ENCODE peak calls at places on chromosomes 6 and 20, in nine cellular contexts. H, Q, K, O, J, L, R, U and I are unnamed samples.

GRCh38 chr6:148747493-148748160 is 797 bp downstream of the UST start:
- DNase-seq in H (peak), Q (peak), K (peak), O (peak), J (peak), L (peak), R (no peak), U (peak), I (peak)

GRCh38 chr6:3016473-3017280 is 17.0 kb downstream of the NQO2 start:
- DNase-seq in H (no peak), Q (no peak), K (no peak), O (no peak), J (no peak), L (no peak), R (no peak), U (no peak), I (no peak)

GRCh38 chr6:34598725-34599124 is 42.6 kb upstream of the SPDEF start:
- DNase-seq in H (no peak), Q (no peak), K (no peak), O (no peak), J (no peak), L (no peak), R (no peak), U (peak), I (peak)

GRCh38 chr20:47195573-47195972 is 160.9 kb downstream of the ZMYND8 start:
- DNase-seq in H (no peak), Q (no peak), K (no peak), O (no peak), J (no peak), L (no peak), R (no peak), U (no peak), I (no peak)

GRCh38 chr20:50251992-50252491 is 61.4 kb downstream of the CEBPB start:
- DNase-seq in H (no peak), Q (no peak), K (peak), O (no peak), J (no peak), L (no peak), R (no peak), U (no peak), I (no peak)

GRCh38 chr6:43271103-43271815 is 26.8 kb upstream of the SLC22A7 start:
- DNase-seq in H (no peak), Q (no peak), K (no peak), O (no peak), J (no peak), L (no peak), R (peak), U (no peak), I (no peak)

GRCh38 chr6:149766156-149766768 is 16.7 kb downstream of the PCMT1 start:
- DNase-seq in H (no peak), Q (no peak), K (peak), O (no peak), J (no peak), L (no peak), R (no peak), U (no peak), I (no peak)

GRCh38 chr20:24034820-24035219 is 46.2 kb upstream of the GGTLC1 start:
- DNase-seq in H (no peak), Q (no peak), K (no peak), O (no peak), J (no peak), L (no peak), R (no peak), U (no peak), I (no peak)

GRCh38 chr20:47740225-47741184 is 44.8 kb downstream of the SULF2 start:
- DNase-seq in H (peak), Q (no peak), K (no peak), O (no peak), J (peak), L (no peak), R (no peak), U (peak), I (no peak)

GRCh38 chr6:43725643-43726580 is 38.3 kb upstream of the MRPS18A start:
- DNase-seq in H (no peak), Q (no peak), K (no peak), O (no peak), J (no peak), L (no peak), R (no peak), U (no peak), I (no peak)

GRCh38 chr6:113047932-113048331 is 700.8 kb downstream of the RFPL4B start:
- DNase-seq in H (no peak), Q (no peak), K (peak), O (no peak), J (no peak), L (no peak), R (no peak), U (no peak), I (no peak)

GRCh38 chr6:5979650-5980427 is 26.9 kb downstream of the NRN1 start:
- DNase-seq in H (no peak), Q (no peak), K (peak), O (no peak), J (no peak), L (no peak), R (no peak), U (no peak), I (no peak)

GRCh38 chr6:153831350-153832078 is 207.5 kb upstream of the OPRM1 start:
- DNase-seq in H (no peak), Q (no peak), K (no peak), O (no peak), J (no peak), L (no peak), R (no peak), U (no peak), I (no peak)

GRCh38 chr6:18387061-18387721 is at the start of gene RNF144B:
- DNase-seq in H (peak), Q (peak), K (peak), O (peak), J (peak), L (peak), R (peak), U (peak), I (peak)

GRCh38 chr20:24764825-24765224 is 184.2 kb upstream of the CST7 start:
- DNase-seq in H (no peak), Q (no peak), K (no peak), O (no peak), J (no peak), L (peak), R (no peak), U (no peak), I (no peak)

GRCh38 chr20:5397418-5397817 is 80.7 kb upstream of the PROKR2 start:
- DNase-seq in H (no peak), Q (peak), K (peak), O (no peak), J (no peak), L (no peak), R (no peak), U (no peak), I (no peak)

GRCh38 chr6:13296536-13296997 is 31.8 kb downstream of the TBC1D7 start:
- DNase-seq in H (no peak), Q (no peak), K (no peak), O (no peak), J (no peak), L (no peak), R (peak), U (no peak), I (no peak)

GRCh38 chr6:111950661-111951426 is 77.6 kb upstream of the FYN start:
- DNase-seq in H (no peak), Q (no peak), K (no peak), O (no peak), J (peak), L (no peak), R (no peak), U (peak), I (no peak)

GRCh38 chr6:112284603-112285002 is 30.2 kb upstream of the LAMA4 start:
- DNase-seq in H (no peak), Q (no peak), K (no peak), O (no peak), J (no peak), L (no peak), R (no peak), U (no peak), I (no peak)

GRCh38 chr6:75202676-75203131 is 3.1 kb downstream of the COL12A1 start:
- DNase-seq in H (no peak), Q (no peak), K (no peak), O (no peak), J (no peak), L (no peak), R (no peak), U (no peak), I (no peak)

GRCh38 chr6:44593539-44593944 is 206.0 kb downstream of the CDC5L start:
- DNase-seq in H (no peak), Q (peak), K (peak), O (peak), J (no peak), L (no peak), R (peak), U (no peak), I (peak)

GRCh38 chr20:41716436-41716835 is 98.3 kb upstream of the CHD6 start:
- DNase-seq in H (no peak), Q (no peak), K (peak), O (no peak), J (no peak), L (no peak), R (no peak), U (no peak), I (no peak)

GRCh38 chr6:111922454-111923297 is 49.4 kb upstream of the FYN start:
- DNase-seq in H (no peak), Q (no peak), K (peak), O (no peak), J (no peak), L (no peak), R (peak), U (no peak), I (no peak)

GRCh38 chr20:25277051-25277801 is 29.3 kb downstream of the PYGB start:
- DNase-seq in H (peak), Q (peak), K (no peak), O (no peak), J (peak), L (peak), R (no peak), U (peak), I (peak)

GRCh38 chr6:43436577-43437282 is 9.4 kb downstream of the ABCC10 start:
- DNase-seq in H (no peak), Q (no peak), K (peak), O (no peak), J (no peak), L (no peak), R (no peak), U (no peak), I (no peak)

GRCh38 chr20:53036992-53037391 is 64.8 kb downstream of the TSHZ2 start:
- DNase-seq in H (no peak), Q (no peak), K (no peak), O (no peak), J (no peak), L (no peak), R (no peak), U (no peak), I (no peak)

GRCh38 chr6:26235240-26235730 is 129.7 kb upstream of the BTN3A2 start:
- DNase-seq in H (no peak), Q (no peak), K (no peak), O (no peak), J (no peak), L (no peak), R (peak), U (no peak), I (peak)

GRCh38 chr6:78599526-78599925 is 267.8 kb upstream of the IRAK1BP1 start:
- DNase-seq in H (no peak), Q (no peak), K (peak), O (no peak), J (no peak), L (no peak), R (no peak), U (no peak), I (no peak)

GRCh38 chr20:62303327-62304226 is 780 bp downstream of the ADRM1 start:
- DNase-seq in H (no peak), Q (peak), K (peak), O (no peak), J (no peak), L (no peak), R (peak), U (peak), I (no peak)

GRCh38 chr6:113306552-113307145 is 550.5 kb upstream of the MARCKS start:
- DNase-seq in H (peak), Q (peak), K (peak), O (no peak), J (peak), L (peak), R (peak), U (peak), I (peak)

GRCh38 chr6:131644921-131645320 is 7.8 kb downstream of the ENPP3 start:
- DNase-seq in H (no peak), Q (no peak), K (no peak), O (no peak), J (no peak), L (no peak), R (no peak), U (no peak), I (no peak)

GRCh38 chr20:32205502-32206382 is 1.8 kb downstream of the PLAGL2 start:
- DNase-seq in H (no peak), Q (no peak), K (peak), O (no peak), J (no peak), L (no peak), R (peak), U (no peak), I (no peak)

GRCh38 chr6:156828280-156828703 is 51.1 kb downstream of the ARID1B start:
- DNase-seq in H (no peak), Q (peak), K (peak), O (no peak), J (peak), L (no peak), R (no peak), U (no peak), I (peak)

GRCh38 chr6:158072083-158072721 is 90.5 kb downstream of the SYNJ2 start:
- DNase-seq in H (peak), Q (peak), K (peak), O (peak), J (peak), L (peak), R (peak), U (peak), I (peak)

GRCh38 chr20:50916257-50916656 is 15.0 kb downstream of the ADNP start:
- DNase-seq in H (no peak), Q (no peak), K (peak), O (no peak), J (no peak), L (no peak), R (no peak), U (no peak), I (no peak)